ENCODE peak calls at places on chromosomes 5 and 9, in seven cellular contexts. N is AG09309, S is mucosa of descending colon, G is OCI-LY7, C is lung, E is prostate gland, L is endodermal cell. U is an unnamed sample.

GRCh38 chr5:8615142-8615858 is 746.4 kb downstream of the MTRR start:
- DNase-seq in N (no peak), S (no peak), G (no peak), C (no peak), E (no peak), L (no peak), U (no peak)

GRCh38 chr9:104227108-104227507 is 133.0 kb downstream of the SMC2 start:
- DNase-seq in N (no peak), S (no peak), G (no peak), C (no peak), E (no peak), L (no peak), U (peak; percentile 54)

GRCh38 chr5:14917719-14918118 is 46.1 kb upstream of the ANKH start:
- DNase-seq in N (no peak), S (no peak), G (no peak), C (no peak), E (peak; percentile 80), L (no peak), U (no peak)

GRCh38 chr5:154745349-154745748 is 9.8 kb upstream of the LARP1 start:
- DNase-seq in N (no peak), S (no peak), G (no peak), C (no peak), E (no peak), L (no peak), U (no peak)

GRCh38 chr5:541148-541887 is 17.1 kb upstream of the SLC9A3 start:
- DNase-seq in N (no peak), S (peak; percentile 50), G (peak; percentile 15), C (no peak), E (no peak), L (peak; percentile 85), U (no peak)

GRCh38 chr5:30849801-30850370 is 343.6 kb upstream of the CDH6 start:
- DNase-seq in N (no peak), S (no peak), G (no peak), C (no peak), E (no peak), L (no peak), U (peak; percentile 38)

GRCh38 chr5:53369681-53370080 is 110.7 kb upstream of the FST start:
- DNase-seq in N (no peak), S (no peak), G (no peak), C (no peak), E (no peak), L (no peak), U (no peak)

GRCh38 chr9:87276327-87276841 is 221.3 kb upstream of the DAPK1 start:
- DNase-seq in N (peak; percentile 85), S (no peak), G (no peak), C (no peak), E (no peak), L (no peak), U (peak; percentile 81)

GRCh38 chr5:56455417-56455816 is 222.3 kb upstream of the ANKRD55 start:
- DNase-seq in N (no peak), S (no peak), G (no peak), C (no peak), E (no peak), L (no peak), U (no peak)

GRCh38 chr5:142507528-142507927 is 178.4 kb downstream of the FGF1 start:
- DNase-seq in N (no peak), S (no peak), G (no peak), C (no peak), E (no peak), L (no peak), U (no peak)

GRCh38 chr9:79477955-79478751 is 93.6 kb upstream of the TLE4 start:
- DNase-seq in N (no peak), S (no peak), G (peak; percentile 25), C (no peak), E (no peak), L (peak; percentile 83), U (peak; percentile 14)
- TF ChIP-seq CTCF in N (peak; percentile 45), S (no peak), G (peak; percentile 66), C (no peak), E (no peak), L (peak; percentile 87), U (peak; percentile 35)

GRCh38 chr5:119270121-119270565 is 85.7 kb upstream of the TNFAIP8 start:
- DNase-seq in N (no peak), S (no peak), G (no peak), C (no peak), E (no peak), L (no peak), U (no peak)
- H3K4me3 ChIP-seq in N (no peak overlapping the region), S (no peak overlapping the region), G (peak overlapping the region; percentile 84), C (no peak overlapping the region), E (peak overlapping the region; percentile 81), L (peak overlapping the region; percentile 98), U (no peak overlapping the region)

GRCh38 chr5:81851481-81852178 is 100.7 kb upstream of the SSBP2 start:
- DNase-seq in N (peak; percentile 84), S (peak; percentile 97), G (peak; percentile 98), C (peak; percentile 95), E (peak; percentile 94), L (peak; percentile 98), U (peak; percentile 97)
- TF ChIP-seq CTCF in N (no peak), S (no peak), G (no peak), C (no peak), E (peak; percentile 29), L (no peak), U (no peak)

GRCh38 chr9:127935765-127936221 is 1.9 kb downstream of the DPM2 start:
- DNase-seq in N (no peak), S (no peak), G (no peak), C (no peak), E (no peak), L (no peak), U (no peak)
- H3K4me3 ChIP-seq in N (no peak overlapping the region), S (no peak overlapping the region), G (peak overlapping the region; percentile 81), C (no peak overlapping the region), E (no peak overlapping the region), L (no peak overlapping the region), U (no peak overlapping the region)

U was measured in fibroblast of pulmonary artery.